ENCODE peak calls at places on chromosomes 4 and X, in six cellular contexts. H, R, Q, M, Y and V are unnamed samples.

GRCh38 chr4:25528391-25528790 is 127.3 kb upstream of the SLC34A2 start:
- DNase-seq in Q (no peak), M (no peak), Y (no peak), R (no peak), H (no peak), V (no peak)

GRCh38 chr4:7620814-7621176 is 186.1 kb upstream of the PSAPL1 start:
- DNase-seq in H (no peak), Q (no peak), M (no peak), Y (no peak), R (no peak), V (no peak)

GRCh38 chrX:68299923-68300322 is 133.4 kb downstream of the OPHN1 start:
- DNase-seq in Y (no peak), M (no peak), H (no peak), Q (no peak), R (no peak), V (no peak)

GRCh38 chr4:6746721-6747689 is 31.0 kb downstream of the BLOC1S4 start:
- DNase-seq in M (no peak), Q (no peak), R (no peak), H (no peak), Y (peak; percentile 32), V (no peak)

GRCh38 chr4:18850763-18851331 is 829.3 kb upstream of the LCORL start:
- DNase-seq in Q (no peak), M (no peak), H (no peak), R (no peak), Y (no peak), V (no peak)

GRCh38 chrX:100090931-100091330 is 319.1 kb downstream of the PCDH19 start:
- DNase-seq in R (no peak), Q (no peak), H (no peak), M (no peak), Y (peak; percentile 84), V (no peak)

GRCh38 chr4:144565558-144566195 is 80.3 kb upstream of the HHIP start:
- DNase-seq in Y (peak; percentile 6), R (no peak), M (no peak), H (no peak), Q (no peak), V (no peak)

GRCh38 chr4:80261989-80262600 is 4.4 kb upstream of the FGF5 start:
- DNase-seq in R (no peak), Q (no peak), H (no peak), M (no peak), Y (no peak), V (no peak)

GRCh38 chr4:6942238-6942800 is 32.7 kb downstream of the TBC1D14 start:
- DNase-seq in M (peak; percentile 92), H (peak; percentile 58), R (no peak), Y (peak; percentile 98), Q (no peak), V (no peak)

GRCh38 chr4:168558587-168558986 is 61.7 kb downstream of the PALLD start:
- DNase-seq in M (peak; percentile 58), Q (no peak), Y (peak; percentile 30), R (no peak), H (no peak), V (no peak)

GRCh38 chr4:19134685-19135084 is 1113.1 kb upstream of the LCORL start:
- DNase-seq in Q (no peak), M (no peak), R (no peak), Y (no peak), H (no peak), V (no peak)

GRCh38 chr4:123976875-123977274 is 580.3 kb downstream of the SPRY1 start:
- DNase-seq in Y (no peak), Q (no peak), R (no peak), H (no peak), M (no peak), V (no peak)

GRCh38 chr4:139241784-139242151 is 38.3 kb downstream of the MGARP start:
- DNase-seq in R (no peak), H (no peak), M (no peak), Q (no peak), Y (no peak), V (no peak)

GRCh38 chrX:108036298-108036973 is 8.4 kb upstream of the VSIG1 start:
- DNase-seq in R (peak; percentile 58), Q (no peak), Y (peak; percentile 43), M (peak; percentile 57), H (no peak), V (no peak)

GRCh38 chr4:99324361-99324760 is 3.2 kb upstream of the ADH1B start:
- DNase-seq in R (no peak), H (no peak), Q (no peak), Y (peak; percentile 11), M (no peak), V (no peak)

GRCh38 chr4:55742655-55743191 is 76.9 kb upstream of the EXOC1L start:
- DNase-seq in Q (no peak), R (no peak), H (no peak), M (peak; percentile 49), Y (peak; percentile 45), V (no peak)

GRCh38 chrX:7233632-7234406 is 85.9 kb upstream of the PUDP start:
- DNase-seq in M (peak; percentile 19), Q (no peak), H (no peak), Y (no peak), R (no peak), V (no peak)

GRCh38 chr4:7638984-7639789 is 204.5 kb upstream of the PSAPL1 start:
- DNase-seq in Y (no peak), Q (no peak), H (no peak), M (no peak), R (peak; percentile 49), V (no peak)

GRCh38 chrX:26783512-26784225 is 567.7 kb downstream of the MAGEB5 start:
- DNase-seq in Y (peak; percentile 48), H (no peak), R (no peak), M (peak; percentile 29), Q (no peak), V (no peak)